ENCODE peak calls at places on chromosome 9, in six cellular contexts. One of them, this sample, is unnamed.

GRCh38 chr9:72485821-72486605 is 35.4 kb upstream of the TMC1 start:
- DNase-seq in NCI-H2171 treated with DMSO at 0.1 percent for 48 hours: peak
- DNase-seq in NCI-H2029: no peak
- DNase-seq in stimulated activated CD4-positive, alpha-beta T cell treated with anti-CD3 and anti-CD28 coated beads, Interleukin-2, amount 100 ng/mL, for 4 hours: no peak
- DNase-seq in T-helper 9 cell: no peak
- DNase-seq in GM12878: no peak
- DNase-seq in this sample: peak

GRCh38 chr9:78622131-78622530 is 325.2 kb downstream of the PSAT1 start:
- DNase-seq in GM12878: no peak
- DNase-seq in NCI-H2029: no peak
- DNase-seq in T-helper 9 cell: no peak
- DNase-seq in NCI-H2171 treated with DMSO at 0.1 percent for 48 hours: no peak
- DNase-seq in stimulated activated CD4-positive, alpha-beta T cell treated with anti-CD3 and anti-CD28 coated beads, Interleukin-2, amount 100 ng/mL, for 4 hours: no peak
- DNase-seq in this sample: no peak

GRCh38 chr9:100459963-100460362 is 13.0 kb upstream of the TMEFF1 start:
- DNase-seq in stimulated activated CD4-positive, alpha-beta T cell treated with anti-CD3 and anti-CD28 coated beads, Interleukin-2, amount 100 ng/mL, for 4 hours: no peak
- DNase-seq in GM12878: no peak
- DNase-seq in NCI-H2029: no peak
- DNase-seq in T-helper 9 cell: no peak
- DNase-seq in NCI-H2171 treated with DMSO at 0.1 percent for 48 hours: no peak
- DNase-seq in this sample: no peak

GRCh38 chr9:130155647-130156046 is 16.6 kb upstream of the NCS1 start:
- DNase-seq in stimulated activated CD4-positive, alpha-beta T cell treated with anti-CD3 and anti-CD28 coated beads, Interleukin-2, amount 100 ng/mL, for 4 hours: no peak
- DNase-seq in T-helper 9 cell: no peak
- DNase-seq in NCI-H2029: no peak
- DNase-seq in GM12878: no peak
- DNase-seq in NCI-H2171 treated with DMSO at 0.1 percent for 48 hours: no peak
- DNase-seq in this sample: no peak

GRCh38 chr9:34380511-34381315 is 4.0 kb upstream of the MYORG start:
- DNase-seq in NCI-H2171 treated with DMSO at 0.1 percent for 48 hours: peak
- DNase-seq in stimulated activated CD4-positive, alpha-beta T cell treated with anti-CD3 and anti-CD28 coated beads, Interleukin-2, amount 100 ng/mL, for 4 hours: peak
- DNase-seq in T-helper 9 cell: peak
- DNase-seq in GM12878: no peak
- DNase-seq in NCI-H2029: peak
- DNase-seq in this sample: peak

GRCh38 chr9:134544388-134545212 is 97.0 kb upstream of the COL5A1 start:
- DNase-seq in GM12878: no peak
- DNase-seq in NCI-H2029: no peak
- DNase-seq in T-helper 9 cell: no peak
- DNase-seq in NCI-H2171 treated with DMSO at 0.1 percent for 48 hours: no peak
- DNase-seq in stimulated activated CD4-positive, alpha-beta T cell treated with anti-CD3 and anti-CD28 coated beads, Interleukin-2, amount 100 ng/mL, for 4 hours: no peak
- DNase-seq in this sample: peak

GRCh38 chr9:85483214-85483613 is 258.5 kb downstream of the AGTPBP1 start:
- DNase-seq in T-helper 9 cell: no peak
- DNase-seq in NCI-H2171 treated with DMSO at 0.1 percent for 48 hours: peak
- DNase-seq in NCI-H2029: no peak
- DNase-seq in stimulated activated CD4-positive, alpha-beta T cell treated with anti-CD3 and anti-CD28 coated beads, Interleukin-2, amount 100 ng/mL, for 4 hours: no peak
- DNase-seq in GM12878: no peak
- DNase-seq in this sample: no peak

GRCh38 chr9:23321049-23321448 is 505.0 kb downstream of the ELAVL2 start:
- DNase-seq in NCI-H2029: no peak
- DNase-seq in GM12878: no peak
- DNase-seq in NCI-H2171 treated with DMSO at 0.1 percent for 48 hours: peak
- DNase-seq in T-helper 9 cell: no peak
- DNase-seq in stimulated activated CD4-positive, alpha-beta T cell treated with anti-CD3 and anti-CD28 coated beads, Interleukin-2, amount 100 ng/mL, for 4 hours: no peak
- DNase-seq in this sample: no peak

GRCh38 chr9:72473474-72474241 is 47.8 kb upstream of the TMC1 start:
- DNase-seq in NCI-H2029: no peak
- DNase-seq in T-helper 9 cell: no peak
- DNase-seq in NCI-H2171 treated with DMSO at 0.1 percent for 48 hours: no peak
- DNase-seq in GM12878: peak
- DNase-seq in stimulated activated CD4-positive, alpha-beta T cell treated with anti-CD3 and anti-CD28 coated beads, Interleukin-2, amount 100 ng/mL, for 4 hours: no peak
- DNase-seq in this sample: no peak

GRCh38 chr9:125774106-125774505 is 26.9 kb downstream of the PBX3 start:
- DNase-seq in GM12878: no peak
- DNase-seq in NCI-H2029: no peak
- DNase-seq in stimulated activated CD4-positive, alpha-beta T cell treated with anti-CD3 and anti-CD28 coated beads, Interleukin-2, amount 100 ng/mL, for 4 hours: no peak
- DNase-seq in T-helper 9 cell: no peak
- DNase-seq in NCI-H2171 treated with DMSO at 0.1 percent for 48 hours: no peak
- DNase-seq in this sample: no peak

GRCh38 chr9:136015656-136016055 is 54.5 kb upstream of the UBAC1 start:
- DNase-seq in GM12878: no peak
- DNase-seq in NCI-H2029: no peak
- DNase-seq in NCI-H2171 treated with DMSO at 0.1 percent for 48 hours: no peak
- DNase-seq in stimulated activated CD4-positive, alpha-beta T cell treated with anti-CD3 and anti-CD28 coated beads, Interleukin-2, amount 100 ng/mL, for 4 hours: no peak
- DNase-seq in T-helper 9 cell: no peak
- DNase-seq in this sample: no peak

GRCh38 chr9:125190371-125190801 is 783 bp upstream of the PPP6C start:
- DNase-seq in NCI-H2171 treated with DMSO at 0.1 percent for 48 hours: no peak
- DNase-seq in NCI-H2029: no peak
- DNase-seq in T-helper 9 cell: no peak
- DNase-seq in GM12878: no peak
- DNase-seq in stimulated activated CD4-positive, alpha-beta T cell treated with anti-CD3 and anti-CD28 coated beads, Interleukin-2, amount 100 ng/mL, for 4 hours: no peak
- DNase-seq in this sample: no peak

GRCh38 chr9:101235105-101235866 is 149.5 kb downstream of the BAAT start:
- DNase-seq in T-helper 9 cell: no peak
- DNase-seq in stimulated activated CD4-positive, alpha-beta T cell treated with anti-CD3 and anti-CD28 coated beads, Interleukin-2, amount 100 ng/mL, for 4 hours: no peak
- DNase-seq in GM12878: no peak
- DNase-seq in NCI-H2029: no peak
- DNase-seq in NCI-H2171 treated with DMSO at 0.1 percent for 48 hours: peak
- DNase-seq in this sample: peak

GRCh38 chr9:107142896-107143603 is 140.0 kb upstream of the RAD23B start:
- DNase-seq in T-helper 9 cell: no peak
- DNase-seq in NCI-H2171 treated with DMSO at 0.1 percent for 48 hours: no peak
- DNase-seq in stimulated activated CD4-positive, alpha-beta T cell treated with anti-CD3 and anti-CD28 coated beads, Interleukin-2, amount 100 ng/mL, for 4 hours: no peak
- DNase-seq in GM12878: no peak
- DNase-seq in NCI-H2029: no peak
- DNase-seq in this sample: no peak

GRCh38 chr9:33105939-33106338 is 29.5 kb upstream of the SMU1 start:
- DNase-seq in NCI-H2171 treated with DMSO at 0.1 percent for 48 hours: no peak
- DNase-seq in NCI-H2029: no peak
- DNase-seq in GM12878: no peak
- DNase-seq in stimulated activated CD4-positive, alpha-beta T cell treated with anti-CD3 and anti-CD28 coated beads, Interleukin-2, amount 100 ng/mL, for 4 hours: no peak
- DNase-seq in T-helper 9 cell: no peak
- DNase-seq in this sample: no peak

GRCh38 chr9:33202552-33203300 is 35.6 kb upstream of the B4GALT1 start:
- DNase-seq in T-helper 9 cell: peak
- DNase-seq in NCI-H2029: no peak
- DNase-seq in NCI-H2171 treated with DMSO at 0.1 percent for 48 hours: no peak
- DNase-seq in GM12878: peak
- DNase-seq in stimulated activated CD4-positive, alpha-beta T cell treated with anti-CD3 and anti-CD28 coated beads, Interleukin-2, amount 100 ng/mL, for 4 hours: peak
- DNase-seq in this sample: no peak

GRCh38 chr9:127644943-127645342 is 32.9 kb downstream of the STXBP1 start:
- DNase-seq in stimulated activated CD4-positive, alpha-beta T cell treated with anti-CD3 and anti-CD28 coated beads, Interleukin-2, amount 100 ng/mL, for 4 hours: no peak
- DNase-seq in T-helper 9 cell: no peak
- DNase-seq in NCI-H2171 treated with DMSO at 0.1 percent for 48 hours: no peak
- DNase-seq in GM12878: no peak
- DNase-seq in NCI-H2029: no peak
- DNase-seq in this sample: peak

GRCh38 chr9:92637886-92638620 is 31.9 kb downstream of the IPPK start:
- DNase-seq in NCI-H2171 treated with DMSO at 0.1 percent for 48 hours: no peak
- DNase-seq in T-helper 9 cell: no peak
- DNase-seq in GM12878: no peak
- DNase-seq in stimulated activated CD4-positive, alpha-beta T cell treated with anti-CD3 and anti-CD28 coated beads, Interleukin-2, amount 100 ng/mL, for 4 hours: no peak
- DNase-seq in NCI-H2029: no peak
- DNase-seq in this sample: no peak

GRCh38 chr9:13717356-13718057 is 438.0 kb upstream of the MPDZ start:
- DNase-seq in stimulated activated CD4-positive, alpha-beta T cell treated with anti-CD3 and anti-CD28 coated beads, Interleukin-2, amount 100 ng/mL, for 4 hours: no peak
- DNase-seq in GM12878: no peak
- DNase-seq in T-helper 9 cell: no peak
- DNase-seq in NCI-H2171 treated with DMSO at 0.1 percent for 48 hours: no peak
- DNase-seq in NCI-H2029: no peak
- DNase-seq in this sample: no peak

GRCh38 chr9:114947058-114947457 is 16.7 kb upstream of the TNFSF8 start:
- DNase-seq in stimulated activated CD4-positive, alpha-beta T cell treated with anti-CD3 and anti-CD28 coated beads, Interleukin-2, amount 100 ng/mL, for 4 hours: no peak
- DNase-seq in GM12878: no peak
- DNase-seq in NCI-H2029: no peak
- DNase-seq in NCI-H2171 treated with DMSO at 0.1 percent for 48 hours: no peak
- DNase-seq in T-helper 9 cell: no peak
- DNase-seq in this sample: no peak

GRCh38 chr9:82923410-82924242 is 139.3 kb downstream of the RASEF start:
- DNase-seq in stimulated activated CD4-positive, alpha-beta T cell treated with anti-CD3 and anti-CD28 coated beads, Interleukin-2, amount 100 ng/mL, for 4 hours: no peak
- DNase-seq in NCI-H2029: peak
- DNase-seq in T-helper 9 cell: no peak
- DNase-seq in NCI-H2171 treated with DMSO at 0.1 percent for 48 hours: peak
- DNase-seq in GM12878: no peak
- DNase-seq in this sample: peak

GRCh38 chr9:129736334-129736733 is 16.5 kb downstream of the PTGES start:
- DNase-seq in NCI-H2171 treated with DMSO at 0.1 percent for 48 hours: no peak
- DNase-seq in GM12878: no peak
- DNase-seq in stimulated activated CD4-positive, alpha-beta T cell treated with anti-CD3 and anti-CD28 coated beads, Interleukin-2, amount 100 ng/mL, for 4 hours: no peak
- DNase-seq in NCI-H2029: no peak
- DNase-seq in T-helper 9 cell: no peak
- DNase-seq in this sample: no peak

GRCh38 chr9:109466623-109467590 is 31.2 kb downstream of the PTPN3 start:
- DNase-seq in GM12878: no peak
- DNase-seq in NCI-H2171 treated with DMSO at 0.1 percent for 48 hours: no peak
- DNase-seq in stimulated activated CD4-positive, alpha-beta T cell treated with anti-CD3 and anti-CD28 coated beads, Interleukin-2, amount 100 ng/mL, for 4 hours: no peak
- DNase-seq in T-helper 9 cell: no peak
- DNase-seq in NCI-H2029: no peak
- DNase-seq in this sample: no peak

GRCh38 chr9:121281614-121282291 is 13.8 kb downstream of the GSN start:
- DNase-seq in GM12878: no peak
- DNase-seq in NCI-H2029: peak
- DNase-seq in stimulated activated CD4-positive, alpha-beta T cell treated with anti-CD3 and anti-CD28 coated beads, Interleukin-2, amount 100 ng/mL, for 4 hours: no peak
- DNase-seq in NCI-H2171 treated with DMSO at 0.1 percent for 48 hours: peak
- DNase-seq in T-helper 9 cell: no peak
- DNase-seq in this sample: peak

GRCh38 chr9:122126340-122127333 is 32.9 kb downstream of the NDUFA8 start:
- DNase-seq in GM12878: no peak
- DNase-seq in NCI-H2029: no peak
- DNase-seq in NCI-H2171 treated with DMSO at 0.1 percent for 48 hours: no peak
- DNase-seq in stimulated activated CD4-positive, alpha-beta T cell treated with anti-CD3 and anti-CD28 coated beads, Interleukin-2, amount 100 ng/mL, for 4 hours: no peak
- DNase-seq in T-helper 9 cell: no peak
- DNase-seq in this sample: peak

GRCh38 chr9:129442791-129443511 is 177.9 kb downstream of the C9orf50 start:
- DNase-seq in stimulated activated CD4-positive, alpha-beta T cell treated with anti-CD3 and anti-CD28 coated beads, Interleukin-2, amount 100 ng/mL, for 4 hours: no peak
- DNase-seq in NCI-H2171 treated with DMSO at 0.1 percent for 48 hours: no peak
- DNase-seq in GM12878: no peak
- DNase-seq in T-helper 9 cell: no peak
- DNase-seq in NCI-H2029: no peak
- DNase-seq in this sample: no peak

GRCh38 chr9:123049589-123050222 is 16.2 kb downstream of the GPR21 start:
- DNase-seq in NCI-H2029: no peak
- DNase-seq in T-helper 9 cell: no peak
- DNase-seq in NCI-H2171 treated with DMSO at 0.1 percent for 48 hours: peak
- DNase-seq in stimulated activated CD4-positive, alpha-beta T cell treated with anti-CD3 and anti-CD28 coated beads, Interleukin-2, amount 100 ng/mL, for 4 hours: no peak
- DNase-seq in GM12878: no peak
- DNase-seq in this sample: peak

GRCh38 chr9:100601216-100601615 is 23.3 kb downstream of the CAVIN4 start:
- DNase-seq in stimulated activated CD4-positive, alpha-beta T cell treated with anti-CD3 and anti-CD28 coated beads, Interleukin-2, amount 100 ng/mL, for 4 hours: no peak
- DNase-seq in NCI-H2029: peak
- DNase-seq in GM12878: no peak
- DNase-seq in T-helper 9 cell: no peak
- DNase-seq in NCI-H2171 treated with DMSO at 0.1 percent for 48 hours: peak
- DNase-seq in this sample: peak

GRCh38 chr9:134213508-134214394 is 49.4 kb upstream of the RNU6ATAC start:
- DNase-seq in NCI-H2171 treated with DMSO at 0.1 percent for 48 hours: no peak
- DNase-seq in GM12878: no peak
- DNase-seq in NCI-H2029: no peak
- DNase-seq in stimulated activated CD4-positive, alpha-beta T cell treated with anti-CD3 and anti-CD28 coated beads, Interleukin-2, amount 100 ng/mL, for 4 hours: no peak
- DNase-seq in T-helper 9 cell: no peak
- DNase-seq in this sample: no peak

GRCh38 chr9:130912932-130913598 is 16.5 kb upstream of the QRFP start:
- DNase-seq in GM12878: no peak
- DNase-seq in T-helper 9 cell: no peak
- DNase-seq in NCI-H2029: no peak
- DNase-seq in stimulated activated CD4-positive, alpha-beta T cell treated with anti-CD3 and anti-CD28 coated beads, Interleukin-2, amount 100 ng/mL, for 4 hours: no peak
- DNase-seq in NCI-H2171 treated with DMSO at 0.1 percent for 48 hours: no peak
- DNase-seq in this sample: no peak

GRCh38 chr9:91422832-91423711 is 560 bp downstream of the NFIL3 start:
- DNase-seq in stimulated activated CD4-positive, alpha-beta T cell treated with anti-CD3 and anti-CD28 coated beads, Interleukin-2, amount 100 ng/mL, for 4 hours: peak
- DNase-seq in NCI-H2029: peak
- DNase-seq in GM12878: no peak
- DNase-seq in NCI-H2171 treated with DMSO at 0.1 percent for 48 hours: peak
- DNase-seq in T-helper 9 cell: peak
- DNase-seq in this sample: peak

GRCh38 chr9:71644819-71645362 is 123.4 kb downstream of the CEMIP2 start:
- DNase-seq in GM12878: no peak
- DNase-seq in stimulated activated CD4-positive, alpha-beta T cell treated with anti-CD3 and anti-CD28 coated beads, Interleukin-2, amount 100 ng/mL, for 4 hours: no peak
- DNase-seq in T-helper 9 cell: no peak
- DNase-seq in NCI-H2029: no peak
- DNase-seq in NCI-H2171 treated with DMSO at 0.1 percent for 48 hours: no peak
- DNase-seq in this sample: no peak

GRCh38 chr9:136943291-136944093 is 1.0 kb downstream of the FBXW5 start:
- DNase-seq in GM12878: no peak
- DNase-seq in NCI-H2171 treated with DMSO at 0.1 percent for 48 hours: no peak
- DNase-seq in stimulated activated CD4-positive, alpha-beta T cell treated with anti-CD3 and anti-CD28 coated beads, Interleukin-2, amount 100 ng/mL, for 4 hours: no peak
- DNase-seq in T-helper 9 cell: no peak
- DNase-seq in NCI-H2029: peak
- DNase-seq in this sample: peak

GRCh38 chr9:14524881-14525515 is 168.2 kb downstream of the ZDHHC21 start:
- DNase-seq in GM12878: no peak
- DNase-seq in T-helper 9 cell: no peak
- DNase-seq in NCI-H2029: no peak
- DNase-seq in NCI-H2171 treated with DMSO at 0.1 percent for 48 hours: no peak
- DNase-seq in stimulated activated CD4-positive, alpha-beta T cell treated with anti-CD3 and anti-CD28 coated beads, Interleukin-2, amount 100 ng/mL, for 4 hours: no peak
- DNase-seq in this sample: no peak

GRCh38 chr9:26753971-26754370 is 138.6 kb downstream of the CAAP1 start:
- DNase-seq in NCI-H2029: no peak
- DNase-seq in stimulated activated CD4-positive, alpha-beta T cell treated with anti-CD3 and anti-CD28 coated beads, Interleukin-2, amount 100 ng/mL, for 4 hours: no peak
- DNase-seq in GM12878: no peak
- DNase-seq in T-helper 9 cell: no peak
- DNase-seq in NCI-H2171 treated with DMSO at 0.1 percent for 48 hours: no peak
- DNase-seq in this sample: no peak

GRCh38 chr9:37511006-37511714 is 25.4 kb downstream of the POLR1E start:
- DNase-seq in GM12878: no peak
- DNase-seq in stimulated activated CD4-positive, alpha-beta T cell treated with anti-CD3 and anti-CD28 coated beads, Interleukin-2, amount 100 ng/mL, for 4 hours: no peak
- DNase-seq in NCI-H2029: no peak
- DNase-seq in NCI-H2171 treated with DMSO at 0.1 percent for 48 hours: no peak
- DNase-seq in T-helper 9 cell: no peak
- DNase-seq in this sample: peak

This sample was measured in iPS-NIHi11.